ENCODE peak calls at places on chromosomes 6 and 20, in ten cellular contexts. Q is HFFc6, I is stomach, Y is astrocyte of the spinal cord, B is endothelial cell, H is GM06990, E is brain microvascular endothelial cell, V is BE2C, F is body of pancreas, N is epithelial cell of esophagus. D is an unnamed sample.

GRCh38 chr20:4689224-4689623 is 32.5 kb upstream of the PRND start:
- DNase-seq in Q (no peak), I (no peak), Y (no peak), B (no peak), H (no peak), E (no peak), V (no peak), F (no peak), N (no peak), D (no peak)

GRCh38 chr20:4681971-4682370 is 39.7 kb upstream of the PRND start:
- DNase-seq in Q (peak), I (no peak), Y (no peak), B (no peak), H (no peak), E (no peak), V (no peak), F (no peak), N (peak), D (peak)

GRCh38 chr6:126876446-126876845 is 242.0 kb upstream of the RSPO3 start:
- DNase-seq in Q (no peak), I (no peak), Y (no peak), B (no peak), H (no peak), E (no peak), V (no peak), F (no peak), N (no peak), D (no peak)

GRCh38 chr6:128343666-128344065 is 176.7 kb downstream of the PTPRK start:
- DNase-seq in Q (no peak), I (no peak), Y (no peak), B (no peak), H (no peak), E (no peak), V (no peak), F (no peak), N (no peak), D (no peak)

GRCh38 chr6:67591910-67592309 is 1043.2 kb upstream of the ADGRB3 start:
- DNase-seq in Q (no peak), I (no peak), Y (no peak), B (no peak), H (no peak), E (no peak), V (no peak), F (no peak), N (no peak), D (no peak)

GRCh38 chr20:1184638-1185315 is at the start of gene TMEM74B:
- DNase-seq in Q (no peak), I (no peak), Y (no peak), B (peak), H (no peak), E (no peak), V (no peak), F (no peak), N (peak), D (no peak)

GRCh38 chr6:111423960-111424846 is 58.8 kb downstream of the REV3L start:
- DNase-seq in Q (no peak), I (peak), Y (peak), B (no peak), H (no peak), E (peak), V (peak), F (peak), N (peak), D (peak)

GRCh38 chr20:62711703-62712101 is 3.1 kb downstream of the NTSR1 start:
- DNase-seq in Q (no peak), I (peak), Y (no peak), B (no peak), H (no peak), E (no peak), V (no peak), F (no peak), N (no peak), D (no peak)

GRCh38 chr6:55866110-55866509 is 9.3 kb downstream of the BMP5 start:
- DNase-seq in Q (no peak), I (no peak), Y (no peak), B (no peak), H (no peak), E (no peak), V (no peak), F (no peak), N (peak), D (no peak)

GRCh38 chr20:14919473-14920157 is 582.2 kb upstream of the FLRT3 start:
- DNase-seq in Q (no peak), I (peak), Y (no peak), B (no peak), H (no peak), E (no peak), V (peak), F (peak), N (peak), D (no peak)

GRCh38 chr6:84033523-84034451 is at the start of gene MRAP2:
- DNase-seq in Q (no peak), I (peak), Y (peak), B (peak), H (peak), E (peak), V (peak), F (peak), N (peak), D (peak)

GRCh38 chr6:132687306-132687705 is 26.5 kb downstream of the VNN1 start:
- DNase-seq in Q (peak), I (no peak), Y (peak), B (no peak), H (no peak), E (peak), V (no peak), F (no peak), N (peak), D (peak)

GRCh38 chr6:136923116-136923953 is 1.2 kb downstream of the SLC35D3 start:
- DNase-seq in Q (no peak), I (no peak), Y (no peak), B (no peak), H (no peak), E (no peak), V (no peak), F (no peak), N (no peak), D (no peak)

GRCh38 chr6:1904898-1905297 is 295.2 kb downstream of the FOXC1 start:
- DNase-seq in Q (no peak), I (no peak), Y (no peak), B (no peak), H (no peak), E (no peak), V (no peak), F (no peak), N (no peak), D (no peak)

GRCh38 chr6:15937582-15937981 is 191.3 kb upstream of the MYLIP start:
- DNase-seq in Q (no peak), I (no peak), Y (no peak), B (no peak), H (no peak), E (no peak), V (no peak), F (no peak), N (no peak), D (no peak)

GRCh38 chr6:73803562-73804221 is 107.7 kb downstream of the CD109 start:
- DNase-seq in Q (peak), I (no peak), Y (peak), B (peak), H (no peak), E (peak), V (peak), F (peak), N (peak), D (peak)

GRCh38 chr20:58515240-58516212 is at the start of gene APCDD1L:
- DNase-seq in Q (peak), I (no peak), Y (peak), B (no peak), H (no peak), E (no peak), V (no peak), F (no peak), N (peak), D (peak)

GRCh38 chr6:158413814-158414563 is 101.7 kb downstream of the TULP4 start:
- DNase-seq in Q (no peak), I (no peak), Y (no peak), B (no peak), H (no peak), E (no peak), V (no peak), F (no peak), N (no peak), D (no peak)

GRCh38 chr6:37083243-37084138 is 78.0 kb downstream of the FGD2 start:
- DNase-seq in Q (peak), I (peak), Y (no peak), B (no peak), H (no peak), E (peak), V (peak), F (peak), N (peak), D (peak)

GRCh38 chr6:87756858-87757257 is 54.8 kb upstream of the AKIRIN2 start:
- DNase-seq in Q (peak), I (no peak), Y (peak), B (no peak), H (peak), E (peak), V (no peak), F (no peak), N (peak), D (peak)

GRCh38 chr20:4869290-4870193 is 131.8 kb downstream of the SLC23A2 start:
- DNase-seq in Q (no peak), I (no peak), Y (peak), B (no peak), H (no peak), E (no peak), V (no peak), F (no peak), N (peak), D (no peak)

GRCh38 chr20:38453941-38454340 is 18.7 kb upstream of the RALGAPB start:
- DNase-seq in Q (no peak), I (no peak), Y (no peak), B (no peak), H (peak), E (no peak), V (no peak), F (no peak), N (peak), D (no peak)

GRCh38 chr20:2537101-2537500 is 728 bp downstream of the TMC2 start:
- DNase-seq in Q (no peak), I (no peak), Y (no peak), B (no peak), H (no peak), E (no peak), V (no peak), F (no peak), N (no peak), D (no peak)

GRCh38 chr6:3455121-3455489 is 1.7 kb downstream of the SLC22A23 start:
- DNase-seq in Q (no peak), I (peak), Y (no peak), B (no peak), H (peak), E (no peak), V (no peak), F (peak), N (peak), D (no peak)

GRCh38 chr20:46071573-46071972 is 18.2 kb downstream of the NCOA5 start:
- DNase-seq in Q (no peak), I (no peak), Y (no peak), B (no peak), H (no peak), E (no peak), V (no peak), F (no peak), N (no peak), D (no peak)

GRCh38 chr6:56541736-56542366 is 100.8 kb downstream of the DST start:
- DNase-seq in Q (no peak), I (no peak), Y (no peak), B (no peak), H (peak), E (no peak), V (no peak), F (no peak), N (no peak), D (no peak)

GRCh38 chr6:139841794-139842215 is 467.4 kb upstream of the CITED2 start:
- DNase-seq in Q (no peak), I (no peak), Y (no peak), B (no peak), H (peak), E (no peak), V (no peak), F (no peak), N (no peak), D (no peak)

GRCh38 chr20:40654876-40655275 is 34.2 kb downstream of the MAFB start:
- DNase-seq in Q (no peak), I (no peak), Y (peak), B (no peak), H (no peak), E (peak), V (no peak), F (no peak), N (peak), D (peak)

GRCh38 chr20:37297066-37297736 is 7.7 kb downstream of the MANBAL start:
- DNase-seq in Q (peak), I (no peak), Y (peak), B (no peak), H (no peak), E (no peak), V (no peak), F (no peak), N (peak), D (peak)

GRCh38 chr6:3751019-3751729 is at the start of gene PXDC1:
- DNase-seq in Q (no peak), I (no peak), Y (no peak), B (peak), H (no peak), E (no peak), V (no peak), F (no peak), N (peak), D (peak)

GRCh38 chr6:116764961-116765841 is at the start of gene FAM162B:
- DNase-seq in Q (no peak), I (no peak), Y (peak), B (peak), H (peak), E (peak), V (no peak), F (no peak), N (peak), D (peak)

GRCh38 chr20:36579996-36580545 is 6.7 kb downstream of the TGIF2 start:
- DNase-seq in Q (peak), I (no peak), Y (peak), B (no peak), H (no peak), E (peak), V (no peak), F (no peak), N (no peak), D (no peak)

GRCh38 chr6:134416501-134417154 is 98.7 kb upstream of the SGK1 start:
- DNase-seq in Q (peak), I (no peak), Y (peak), B (no peak), H (no peak), E (peak), V (no peak), F (no peak), N (no peak), D (no peak)

GRCh38 chr6:36350082-36350481 is 13.4 kb upstream of the BNIP5 start:
- DNase-seq in Q (no peak), I (no peak), Y (no peak), B (no peak), H (no peak), E (peak), V (no peak), F (no peak), N (no peak), D (no peak)

GRCh38 chr20:44089987-44090674 is 96.9 kb downstream of the JPH2 start:
- DNase-seq in Q (peak), I (no peak), Y (peak), B (no peak), H (no peak), E (peak), V (peak), F (peak), N (peak), D (no peak)

GRCh38 chr6:44508646-44509045 is 121.1 kb downstream of the CDC5L start:
- DNase-seq in Q (peak), I (no peak), Y (peak), B (no peak), H (no peak), E (no peak), V (no peak), F (no peak), N (peak), D (no peak)

GRCh38 chr20:57203986-57204385 is 62.5 kb downstream of the BMP7 start:
- DNase-seq in Q (no peak), I (no peak), Y (no peak), B (no peak), H (no peak), E (no peak), V (no peak), F (no peak), N (no peak), D (no peak)

GRCh38 chr20:50347568-50347981 is 156.9 kb downstream of the CEBPB start:
- DNase-seq in Q (no peak), I (no peak), Y (no peak), B (no peak), H (no peak), E (no peak), V (no peak), F (no peak), N (no peak), D (no peak)

GRCh38 chr20:24462461-24463010 is 6.9 kb upstream of the SYNDIG1 start:
- DNase-seq in Q (no peak), I (no peak), Y (no peak), B (no peak), H (no peak), E (no peak), V (no peak), F (no peak), N (no peak), D (no peak)

GRCh38 chr20:24458441-24458840 is 11.0 kb upstream of the SYNDIG1 start:
- DNase-seq in Q (no peak), I (no peak), Y (no peak), B (no peak), H (no peak), E (no peak), V (no peak), F (no peak), N (no peak), D (no peak)

GRCh38 chr20:24461848-24462247 is 7.6 kb upstream of the SYNDIG1 start:
- DNase-seq in Q (no peak), I (no peak), Y (no peak), B (no peak), H (no peak), E (no peak), V (no peak), F (no peak), N (no peak), D (no peak)

GRCh38 chr20:24465168-24465567 is 4.3 kb upstream of the SYNDIG1 start:
- DNase-seq in Q (no peak), I (no peak), Y (no peak), B (no peak), H (no peak), E (no peak), V (no peak), F (no peak), N (no peak), D (no peak)

DNA sequence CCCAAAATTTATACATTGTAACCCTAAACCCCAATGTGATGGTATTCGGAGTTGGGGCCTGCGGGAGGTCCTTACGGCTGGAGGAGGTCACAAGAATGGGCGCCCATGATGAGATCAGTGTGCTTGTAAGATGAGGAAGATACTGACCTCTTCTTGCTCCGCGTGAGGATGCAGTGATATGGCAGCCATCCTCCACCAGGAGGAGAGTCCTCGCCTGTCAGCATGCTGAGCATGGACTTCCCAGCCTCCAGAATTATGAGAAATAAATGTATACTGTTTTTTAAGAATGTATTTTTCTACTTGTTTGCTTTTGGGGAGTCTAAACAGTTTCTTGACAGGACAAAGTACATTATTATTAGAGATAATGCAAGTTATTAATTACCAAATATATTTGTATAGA is 8.7 kb upstream of the SYNDIG1 start:
- DNase-seq in Q (peak), I (no peak), Y (no peak), B (no peak), H (no peak), E (no peak), V (no peak), F (no peak), N (no peak), D (no peak)
- TF ChIP-seq CTCF in Q (peak), I (no peak), Y (peak), B (no peak), H (no peak), E (peak), V (no peak), F (no peak), N (no peak), D (no peak)

GRCh38 chr20:42024653-42025052 is 406.5 kb upstream of the CHD6 start:
- DNase-seq in Q (no peak), I (no peak), Y (no peak), B (no peak), H (no peak), E (no peak), V (no peak), F (no peak), N (no peak), D (no peak)

GRCh38 chr20:42020316-42020715 is 402.1 kb upstream of the CHD6 start:
- DNase-seq in Q (no peak), I (no peak), Y (no peak), B (no peak), H (no peak), E (no peak), V (no peak), F (no peak), N (no peak), D (no peak)

DNA sequence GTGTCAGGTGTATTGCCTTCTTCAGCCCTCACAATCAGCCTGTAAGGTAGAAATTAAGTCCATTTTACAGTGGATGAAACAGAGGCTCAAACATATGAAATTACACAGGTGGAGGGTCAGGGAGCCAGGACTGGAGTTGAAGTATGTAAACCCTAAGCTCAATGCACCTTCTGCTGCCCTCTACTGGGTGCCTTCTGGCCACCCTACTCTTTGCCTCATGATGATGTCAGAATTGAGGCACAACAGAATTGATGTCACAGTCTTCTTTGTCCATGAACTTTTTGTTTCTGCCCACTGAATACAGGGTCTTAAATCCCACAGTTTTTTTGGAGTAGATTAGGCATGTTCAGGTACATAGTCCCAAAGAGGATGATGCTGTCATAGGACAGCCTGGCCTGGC is 400.8 kb upstream of the CHD6 start:
- DNase-seq in Q (no peak), I (no peak), Y (no peak), B (no peak), H (no peak), E (no peak), V (peak), F (no peak), N (no peak), D (no peak)
- TF ChIP-seq CTCF in Q (no peak), I (no peak), Y (no peak), B (no peak), H (peak), E (no peak), V (peak), F (no peak), N (no peak), D (no peak)

GRCh38 chr6:154705471-154706113 is 27.6 kb upstream of the SCAF8 start:
- DNase-seq in Q (no peak), I (no peak), Y (no peak), B (no peak), H (no peak), E (no peak), V (no peak), F (peak), N (no peak), D (peak)
- TF ChIP-seq CTCF in Q (no peak), I (no peak), Y (no peak), B (no peak), H (no peak), E (peak), V (peak), F (no peak), N (peak), D (peak)

GRCh38 chr6:64281167-64281566 is 645.6 kb downstream of the PHF3 start:
- DNase-seq in Q (no peak), I (no peak), Y (no peak), B (no peak), H (no peak), E (no peak), V (no peak), F (no peak), N (no peak), D (no peak)

DNA sequence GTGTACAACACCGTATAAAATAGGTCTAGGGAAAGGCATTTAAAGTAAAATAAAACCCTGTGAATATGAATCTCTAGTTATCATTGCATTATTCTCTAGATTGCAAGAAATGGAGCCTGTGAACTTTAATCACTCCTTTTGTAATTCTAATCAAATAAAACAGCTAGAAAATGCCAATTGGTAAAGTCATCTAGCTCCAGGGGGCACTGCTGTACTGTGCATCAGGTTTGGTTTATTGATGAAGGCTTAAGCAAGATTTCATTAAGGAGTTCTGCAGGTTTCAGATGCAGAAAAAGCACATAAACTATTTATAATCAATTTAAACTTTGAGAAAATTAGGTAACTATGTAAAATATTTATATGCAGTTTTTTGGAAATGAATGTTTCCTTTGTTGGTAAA is 645.0 kb downstream of the PHF3 start:
- DNase-seq in Q (no peak), I (no peak), Y (peak), B (no peak), H (no peak), E (no peak), V (peak), F (peak), N (peak), D (peak)
- TF ChIP-seq CTCF in Q (no peak), I (no peak), Y (peak), B (no peak), H (peak), E (peak), V (peak), F (peak), N (peak), D (peak)